ENCODE peak calls at places on chromosome 4, in ten cellular contexts. S is natural killer cell treated with Interleukin-12 subunit alpha and Interleukin-12 subunit beta and Interleukin-15 and Interleukin-18, amount 100 ng/mL, for 72 hours; L is pancreas; T is HEK293T; B is stimulated activated CD4-positive, alpha-beta T cell treated with anti-CD3 and anti-CD28 coated beads, Interleukin-1b, Interleukin-23, amount 100 ng/mL, for 1 hour; E is myocyte; Y is progenitor cell of endocrine pancreas; W is CD8-positive, alpha-beta memory T cell; M is hippocampal formation; K is uterus. H is an unnamed sample.

GRCh38 chr4:60780874-60781273 is 419.3 kb upstream of the ADGRL3 start:
- DNase-seq in S (no peak), L (no peak), T (no peak), B (no peak), E (no peak), Y (no peak), W (no peak), M (no peak), K (no peak), H (no peak)

GRCh38 chr4:856468-856901 is 30.6 kb upstream of the CPLX1 start:
- DNase-seq in S (no peak), L (no peak), T (no peak), B (no peak), E (no peak), Y (no peak), W (no peak), M (no peak), K (no peak), H (no peak)

GRCh38 chr4:54073481-54073880 is 9.1 kb upstream of the CHIC2 start:
- DNase-seq in S (no peak), L (no peak), T (no peak), B (no peak), E (no peak), Y (no peak), W (no peak), M (no peak), K (no peak), H (no peak)

GRCh38 chr4:112511294-112512118 is 4.5 kb downstream of the NEUROG2 start:
- DNase-seq in S (no peak), L (no peak), T (no peak), B (no peak), E (no peak), Y (no peak), W (no peak), M (no peak), K (no peak), H (no peak)

GRCh38 chr4:48300004-48300403 is 30.4 kb upstream of the TEC start:
- DNase-seq in S (no peak), L (no peak), T (no peak), B (no peak), E (no peak), Y (no peak), W (no peak), M (no peak), K (no peak), H (no peak)

GRCh38 chr4:147799986-147800555 is 68.2 kb downstream of the ARHGAP10 start:
- DNase-seq in S (peak), L (no peak), T (no peak), B (no peak), E (peak), Y (no peak), W (peak), M (no peak), K (no peak), H (no peak)

GRCh38 chr4:113646456-113646809 is 115.1 kb downstream of the CAMK2D start:
- DNase-seq in S (no peak), L (no peak), T (no peak), B (no peak), E (peak), Y (no peak), W (no peak), M (no peak), K (no peak), H (no peak)

GRCh38 chr4:129978315-129978714 is 882.4 kb downstream of the C4orf33 start:
- DNase-seq in S (no peak), L (no peak), T (no peak), B (no peak), E (no peak), Y (no peak), W (no peak), M (no peak), K (no peak), H (no peak)

GRCh38 chr4:134201216-134202098 is at the start of gene PABPC4L:
- DNase-seq in S (no peak), L (peak), T (peak), B (no peak), E (peak), Y (peak), W (no peak), M (no peak), K (peak), H (peak)

GRCh38 chr4:90317785-90318184 is 190.6 kb downstream of the CCSER1 start:
- DNase-seq in S (no peak), L (no peak), T (peak), B (no peak), E (peak), Y (no peak), W (no peak), M (no peak), K (no peak), H (no peak)

GRCh38 chr4:146371812-146372211 is 149.9 kb downstream of the SLC10A7 start:
- DNase-seq in S (no peak), L (no peak), T (no peak), B (no peak), E (no peak), Y (no peak), W (no peak), M (no peak), K (no peak), H (no peak)

GRCh38 chr4:169372791-169373190 is 102.0 kb upstream of the SH3RF1 start:
- DNase-seq in S (no peak), L (no peak), T (no peak), B (no peak), E (no peak), Y (no peak), W (no peak), M (no peak), K (no peak), H (peak)

GRCh38 chr4:147747787-147748454 is 16.0 kb downstream of the ARHGAP10 start:
- DNase-seq in S (no peak), L (peak), T (no peak), B (no peak), E (no peak), Y (no peak), W (no peak), M (no peak), K (no peak), H (no peak)

GRCh38 chr4:183098723-183099536 is at the start of gene WWC2:
- DNase-seq in S (peak), L (peak), T (peak), B (peak), E (peak), Y (peak), W (peak), M (peak), K (peak), H (peak)

GRCh38 chr4:134787315-134787714 is 585.7 kb upstream of the PABPC4L start:
- DNase-seq in S (no peak), L (no peak), T (no peak), B (no peak), E (peak), Y (no peak), W (no peak), M (no peak), K (no peak), H (no peak)

GRCh38 chr4:3865986-3866812 is 100.0 kb downstream of the ADRA2C start:
- DNase-seq in S (peak), L (no peak), T (no peak), B (no peak), E (no peak), Y (no peak), W (no peak), M (no peak), K (no peak), H (no peak)

GRCh38 chr4:108982786-108983185 is 219.9 kb upstream of the ETNPPL start:
- DNase-seq in S (no peak), L (no peak), T (peak), B (no peak), E (no peak), Y (no peak), W (no peak), M (no peak), K (no peak), H (no peak)

GRCh38 chr4:113971706-113972360 is 7.6 kb downstream of the ARSJ start:
- DNase-seq in S (no peak), L (no peak), T (no peak), B (no peak), E (no peak), Y (no peak), W (no peak), M (no peak), K (no peak), H (no peak)

GRCh38 chr4:20017035-20017434 is 234.7 kb upstream of the SLIT2 start:
- DNase-seq in S (no peak), L (no peak), T (no peak), B (no peak), E (no peak), Y (no peak), W (no peak), M (no peak), K (no peak), H (no peak)

GRCh38 chr4:60891947-60892346 is 308.2 kb upstream of the ADGRL3 start:
- DNase-seq in S (no peak), L (no peak), T (no peak), B (no peak), E (no peak), Y (no peak), W (no peak), M (no peak), K (no peak), H (no peak)

GRCh38 chr4:10958226-10958856 is 273.8 kb upstream of the CLNK start:
- DNase-seq in S (no peak), L (no peak), T (no peak), B (no peak), E (no peak), Y (no peak), W (no peak), M (no peak), K (no peak), H (no peak)

GRCh38 chr4:181819951-181820350 is 423.3 kb upstream of the TENM3 start:
- DNase-seq in S (no peak), L (no peak), T (no peak), B (no peak), E (peak), Y (no peak), W (no peak), M (no peak), K (no peak), H (no peak)

GRCh38 chr4:159296061-159296460 is 193.2 kb downstream of the RAPGEF2 start:
- DNase-seq in S (no peak), L (no peak), T (no peak), B (no peak), E (no peak), Y (no peak), W (no peak), M (no peak), K (no peak), H (no peak)

GRCh38 chr4:80305466-80305865 is 30.1 kb upstream of the CFAP299 start:
- DNase-seq in S (no peak), L (no peak), T (no peak), B (no peak), E (peak), Y (no peak), W (no peak), M (no peak), K (no peak), H (no peak)

GRCh38 chr4:163404570-163404969 is 60.9 kb downstream of the NPY5R start:
- DNase-seq in S (no peak), L (peak), T (no peak), B (no peak), E (no peak), Y (no peak), W (no peak), M (no peak), K (no peak), H (no peak)

GRCh38 chr4:184815046-184815877 is 10.5 kb downstream of the ACSL1 start:
- DNase-seq in S (no peak), L (peak), T (peak), B (no peak), E (peak), Y (peak), W (no peak), M (peak), K (peak), H (peak)

GRCh38 chr4:88159137-88159725 is 792 bp upstream of the ABCG2 start:
- DNase-seq in S (no peak), L (no peak), T (peak), B (no peak), E (no peak), Y (no peak), W (no peak), M (no peak), K (no peak), H (no peak)

GRCh38 chr4:2619459-2619858 is 83.0 kb downstream of the FAM193A start:
- DNase-seq in S (no peak), L (no peak), T (no peak), B (no peak), E (no peak), Y (no peak), W (no peak), M (no peak), K (no peak), H (no peak)

GRCh38 chr4:188372856-188373255 is 233.6 kb downstream of the TRIML1 start:
- DNase-seq in S (no peak), L (no peak), T (no peak), B (no peak), E (no peak), Y (no peak), W (no peak), M (no peak), K (no peak), H (no peak)

GRCh38 chr4:140134780-140135179 is 19.2 kb downstream of the MAML3 start:
- DNase-seq in S (no peak), L (no peak), T (no peak), B (no peak), E (no peak), Y (no peak), W (no peak), M (no peak), K (no peak), H (no peak)

GRCh38 chr4:53844133-53844532 is 220.3 kb downstream of the CHIC2 start:
- DNase-seq in S (no peak), L (no peak), T (no peak), B (no peak), E (no peak), Y (no peak), W (no peak), M (no peak), K (no peak), H (no peak)

GRCh38 chr4:119629142-119629471 is 503 bp upstream of the PDE5A start:
- DNase-seq in S (no peak), L (no peak), T (no peak), B (no peak), E (no peak), Y (no peak), W (no peak), M (no peak), K (no peak), H (no peak)

GRCh38 chr4:8581094-8581861 is 1.1 kb downstream of the GPR78 start:
- DNase-seq in S (peak), L (no peak), T (no peak), B (no peak), E (no peak), Y (no peak), W (no peak), M (no peak), K (no peak), H (no peak)

GRCh38 chr4:73609688-73610087 is 10.5 kb downstream of the RASSF6 start:
- DNase-seq in S (no peak), L (no peak), T (no peak), B (no peak), E (peak), Y (no peak), W (no peak), M (no peak), K (no peak), H (no peak)

GRCh38 chr4:153555730-153556440 is 89.7 kb downstream of the TMEM131L start:
- DNase-seq in S (no peak), L (no peak), T (peak), B (no peak), E (peak), Y (no peak), W (no peak), M (no peak), K (peak), H (no peak)